ENCODE peak calls at places on chromosome 17, in eight cellular contexts. H is kidney epithelial cell, E is activated B cell treated with CpG ODN at 0.5 μM for 24 hours, V is coronary artery, M is lower lobe of right lung, C is lower leg skin, U is ascending aorta, O is RWPE1. Z is an unnamed sample.

GRCh38 chr17:44113382-44113781 is 10.1 kb downstream of the HDAC5 start:
- DNase-seq in O (no peak), H (no peak), V (no peak), M (no peak), C (no peak), E (no peak), U (no peak), Z (no peak)

GRCh38 chr17:73769480-73769879 is 125.2 kb upstream of the SDK2 start:
- DNase-seq in U (no peak), M (no peak), H (no peak), E (no peak), C (no peak), V (no peak), O (no peak), Z (no peak)

GRCh38 chr17:77147357-77147801 is 6.6 kb downstream of the SEC14L1 start:
- DNase-seq in U (no peak), M (no peak), E (no peak), H (no peak), V (no peak), O (no peak), C (no peak), Z (no peak)

GRCh38 chr17:19248923-19249574 is 11.9 kb downstream of the EPN2 start:
- DNase-seq in U (no peak), V (no peak), O (no peak), M (no peak), C (no peak), E (no peak), H (peak; percentile 57), Z (no peak)

GRCh38 chr17:28326114-28326513 is 7.1 kb downstream of the TMEM97 start:
- DNase-seq in V (peak; percentile 45), M (no peak), O (no peak), U (no peak), E (no peak), H (no peak), C (peak; percentile 13), Z (no peak)

GRCh38 chr17:58630883-58631522 is 60.8 kb downstream of the TEX14 start:
- DNase-seq in M (peak; percentile 43), H (no peak), O (no peak), U (no peak), C (no peak), V (peak; percentile 71), E (peak; percentile 38), Z (no peak)

GRCh38 chr17:1362065-1362848 is 37.8 kb downstream of the YWHAE start:
- DNase-seq in E (no peak), H (no peak), U (no peak), V (no peak), M (no peak), C (no peak), O (no peak), Z (no peak)

GRCh38 chr17:8227238-8227581 is 16.8 kb upstream of the AURKB start:
- DNase-seq in C (no peak), H (no peak), E (no peak), O (no peak), U (no peak), V (no peak), M (no peak), Z (no peak)

GRCh38 chr17:63701477-63702222 is 1.7 kb upstream of the LIMD2 start:
- DNase-seq in O (no peak), E (peak; percentile 41), H (no peak), M (peak; percentile 81), V (no peak), U (no peak), C (no peak), Z (no peak)

GRCh38 chr17:31394544-31394943 is 3.1 kb downstream of the RAB11FIP4 start:
- DNase-seq in C (no peak), V (peak; percentile 62), H (peak; percentile 37), O (peak; percentile 44), U (no peak), E (peak; percentile 16), M (no peak), Z (peak; percentile 84)

GRCh38 chr17:64002658-64003525 is 4.7 kb downstream of the PRR29 start:
- DNase-seq in E (peak; percentile 9), U (no peak), O (no peak), H (no peak), C (no peak), M (no peak), V (peak; percentile 60), Z (no peak)

GRCh38 chr17:58307468-58308172 is 21.0 kb downstream of the TSPOAP1 start:
- DNase-seq in M (no peak), U (no peak), O (no peak), E (no peak), H (no peak), V (no peak), C (no peak), Z (peak; percentile 8)

GRCh38 chr17:57236686-57237299 is 19.5 kb upstream of the MSI2 start:
- DNase-seq in O (no peak), H (no peak), U (no peak), C (no peak), M (no peak), E (no peak), V (no peak), Z (no peak)

GRCh38 chr17:82318169-82318498 is 726 bp upstream of the CD7 start:
- DNase-seq in C (no peak), V (no peak), H (no peak), O (no peak), E (no peak), M (no peak), U (no peak), Z (no peak)

DNA sequence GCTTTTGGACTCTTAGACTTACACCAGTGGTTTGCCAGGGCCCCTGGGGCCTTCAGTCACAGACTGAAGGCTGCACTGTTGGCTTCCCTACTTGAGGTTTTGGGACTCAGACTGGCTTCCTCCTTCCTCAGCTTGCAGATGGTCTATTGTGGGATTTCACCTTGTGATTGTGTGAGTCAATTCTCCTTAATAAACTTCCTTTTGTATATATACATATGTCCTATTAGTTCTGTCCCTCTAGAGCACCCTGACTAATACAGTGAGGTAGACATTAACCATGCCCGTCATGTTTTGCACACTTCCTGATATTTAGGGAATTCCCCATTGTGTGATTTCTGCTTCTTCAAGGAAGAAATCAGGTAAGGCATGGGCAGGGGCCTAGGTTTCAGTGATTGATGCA is 147.8 kb upstream of the CA10 start:
- DNase-seq in O (no peak), E (no peak), U (no peak), H (peak; percentile 14), C (no peak), V (no peak), M (no peak), Z (no peak)
- TF ChIP-seq CTCF in O (no peak), E (no peak), U (no peak), H (no peak), C (no peak), V (no peak), M (no peak), Z (no peak)

DNA sequence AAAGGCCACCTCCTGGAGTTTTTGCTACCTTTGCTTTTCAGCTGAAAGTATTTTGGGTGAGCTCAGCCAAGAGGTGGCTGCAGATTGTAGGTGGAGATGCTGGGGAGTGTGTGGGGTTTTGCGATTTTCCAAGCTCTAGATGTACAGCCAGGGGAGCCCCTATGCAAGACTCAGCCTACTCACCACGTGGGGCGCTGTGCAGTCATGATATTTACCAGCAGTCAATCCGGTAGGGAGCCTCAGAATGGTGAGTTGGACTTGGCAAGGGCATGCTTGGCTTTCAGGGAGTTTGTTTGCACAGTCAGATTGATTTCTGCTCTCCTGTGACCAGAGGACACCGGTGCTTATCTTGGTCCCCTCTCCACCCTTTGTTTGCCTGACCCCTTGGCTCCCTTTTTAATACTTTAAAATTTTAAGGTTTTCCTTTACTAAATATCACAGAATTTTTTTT is 175.3 kb downstream of the UTP18 start:
- DNase-seq in H (no peak), C (no peak), O (peak; percentile 29), U (no peak), E (no peak), V (no peak), M (peak; percentile 61), Z (peak; percentile 71)
- TF ChIP-seq CTCF in H (peak; percentile 44), C (no peak), O (peak; percentile 43), U (no peak), E (no peak), V (no peak), M (peak; percentile 34), Z (peak; percentile 81)

DNA sequence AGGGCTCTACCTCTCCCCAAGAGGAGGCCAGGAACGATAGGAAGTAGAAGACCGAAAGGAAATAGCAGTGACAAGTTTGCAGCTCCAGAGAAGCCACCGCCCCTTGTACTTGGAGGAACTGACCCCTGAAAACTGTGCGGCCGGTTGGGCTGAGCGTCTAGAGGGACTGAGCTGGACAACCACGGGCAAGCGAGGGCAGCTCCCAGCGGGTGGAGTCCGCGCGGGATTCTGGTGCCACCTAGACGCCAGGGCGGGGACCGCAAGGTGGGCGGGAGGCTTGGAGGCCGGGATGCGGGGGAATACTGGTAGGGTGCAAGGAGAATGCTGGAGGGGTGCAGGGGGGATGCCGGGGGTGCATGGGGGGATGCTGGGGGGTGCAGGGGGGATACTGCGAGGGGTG is 1.3 kb upstream of the SLC6A4 start:
- DNase-seq in U (no peak), O (peak; percentile 55), H (no peak), M (peak; percentile 76), C (peak; percentile 32), E (no peak), V (peak; percentile 81), Z (peak; percentile 60)
- TF ChIP-seq CTCF in U (no peak), O (peak; percentile 42), H (peak; percentile 72), M (peak; percentile 16), C (no peak), E (no peak), V (peak; percentile 18), Z (peak; percentile 46)

GRCh38 chr17:80588687-80589086 is 44.0 kb downstream of the RPTOR start:
- DNase-seq in C (no peak), O (no peak), H (no peak), V (no peak), M (no peak), U (no peak), E (no peak), Z (no peak)

GRCh38 chr17:80584171-80584905 is 39.7 kb downstream of the RPTOR start:
- DNase-seq in O (no peak), M (no peak), U (no peak), E (no peak), V (no peak), C (no peak), H (no peak), Z (no peak)

GRCh38 chr17:80591788-80592187 is 47.1 kb downstream of the RPTOR start:
- DNase-seq in U (no peak), C (no peak), M (no peak), O (no peak), E (no peak), H (no peak), V (no peak), Z (no peak)

GRCh38 chr17:80585880-80586279 is 41.2 kb downstream of the RPTOR start:
- DNase-seq in H (no peak), U (no peak), E (no peak), M (no peak), C (no peak), V (no peak), O (no peak), Z (no peak)

DNA sequence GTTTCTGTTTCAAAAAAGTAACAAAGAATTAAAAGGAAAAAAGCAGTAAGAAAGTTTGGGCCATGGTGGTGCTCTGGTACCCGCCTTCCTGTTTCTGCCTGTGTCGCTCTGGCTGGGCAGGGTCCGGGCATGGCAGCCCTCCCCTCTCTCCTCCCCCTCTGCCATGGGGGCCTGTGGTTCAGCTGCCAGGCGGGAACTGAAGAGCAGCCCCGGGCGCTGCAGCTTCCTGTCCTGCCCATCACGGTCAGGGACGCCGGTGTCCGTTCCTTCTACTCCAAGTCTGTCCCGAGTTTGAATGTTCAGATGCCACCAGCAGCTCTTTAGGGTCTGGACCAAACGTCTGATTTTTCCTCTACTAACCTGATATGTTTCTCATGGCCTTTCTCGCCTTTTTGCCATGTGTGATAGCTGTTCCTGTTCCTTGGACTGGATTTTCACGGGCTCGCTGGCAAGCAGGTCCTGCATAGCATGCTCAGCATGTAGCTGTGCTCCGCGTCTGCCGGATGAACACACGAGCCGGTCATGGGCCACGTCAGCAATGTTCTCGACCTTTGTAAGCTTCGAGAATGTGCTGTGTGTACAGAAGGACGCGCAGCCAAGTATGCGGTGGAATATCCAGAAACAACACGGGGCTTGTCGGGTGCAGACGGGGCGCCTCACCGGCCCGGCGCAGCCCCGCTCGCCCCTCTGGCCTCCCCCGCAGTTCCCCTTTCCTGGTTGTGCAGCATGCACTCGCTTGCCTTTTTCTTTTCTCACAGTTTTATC is 42.0 kb downstream of the RPTOR start:
- DNase-seq in M (no peak), C (no peak), V (no peak), H (no peak), O (no peak), U (no peak), E (no peak), Z (no peak)
- TF ChIP-seq CTCF in M (no peak), C (no peak), V (no peak), H (no peak), O (no peak), U (no peak), E (no peak), Z (no peak)